ENCODE peak calls at places on chromosomes 7 and 10, in four cellular contexts. M is H9, J is endothelial cell, C is AG04449. A is an unnamed sample.

GRCh38 chr7:93889261-93889660 is 1.3 kb downstream of the TFPI2 start:
- DNase-seq in M (no peak), J (no peak), C (no peak), A (no peak)

GRCh38 chr7:138865843-138866242 is 67.8 kb upstream of the ATP6V0A4 start:
- DNase-seq in M (no peak), J (no peak), C (no peak), A (no peak)

GRCh38 chr10:35017608-35018007 is 72.5 kb downstream of the CUL2 start:
- DNase-seq in M (no peak), J (no peak), C (no peak), A (no peak)

GRCh38 chr7:38568497-38568896 is 62.7 kb downstream of the AMPH start:
- DNase-seq in M (no peak), J (no peak), C (no peak), A (no peak)

GRCh38 chr10:96657385-96657784 is 62.9 kb downstream of the PIK3AP1 start:
- DNase-seq in M (no peak), J (no peak), C (no peak), A (no peak)

GRCh38 chr10:116737582-116738358 is 4.6 kb downstream of the HSPA12A start:
- DNase-seq in M (peak), J (peak), C (no peak), A (no peak)

GRCh38 chr7:30433082-30433481 is 45.5 kb downstream of the NOD1 start:
- DNase-seq in M (peak), J (no peak), C (peak), A (no peak)

GRCh38 chr10:68501691-68502090 is 25.6 kb downstream of the SLC25A16 start:
- DNase-seq in M (no peak), J (no peak), C (no peak), A (peak)

GRCh38 chr7:259751-260405 is 30.1 kb upstream of the FOXL3 start:
- DNase-seq in M (no peak), J (no peak), C (no peak), A (no peak)

GRCh38 chr10:46019541-46020343 is 10.7 kb downstream of the NCOA4 start:
- DNase-seq in M (no peak), J (no peak), C (no peak), A (no peak)

GRCh38 chr7:85074-85945 is 107.1 kb upstream of the FAM20C start:
- DNase-seq in M (peak), J (no peak), C (no peak), A (peak)

GRCh38 chr7:81430761-81431160 is 339.1 kb downstream of the HGF start:
- DNase-seq in M (no peak), J (no peak), C (no peak), A (no peak)

DNA sequence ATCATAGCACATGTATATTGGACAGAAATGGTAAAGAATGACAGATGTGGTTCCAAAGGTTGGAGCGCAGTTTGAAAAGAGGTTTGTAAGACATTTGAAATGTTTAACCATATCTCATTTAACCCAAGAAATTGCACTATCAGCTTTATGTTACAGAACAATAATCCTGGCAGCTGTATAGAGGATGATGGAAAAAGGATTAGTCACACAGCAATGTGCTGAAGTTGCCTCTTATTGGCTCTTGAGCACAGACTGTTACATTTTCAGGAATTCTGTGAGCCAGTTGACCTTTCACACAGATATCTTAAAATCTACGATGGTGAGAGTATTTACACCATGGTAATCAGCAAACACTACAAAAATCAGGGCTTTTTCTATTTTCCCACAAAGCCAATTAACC is 3.9 kb downstream of the COG5 start:
- DNase-seq in M (no peak), J (no peak), C (peak), A (no peak)
- TF ChIP-seq CTCF in M (no peak), J (no peak), C (no peak), A (no peak)

GRCh38 chr10:71064413-71065118 is 147.8 kb upstream of the UNC5B start:
- DNase-seq in M (no peak), J (no peak), C (no peak), A (no peak)
- TF ChIP-seq CTCF in M (peak), J (no peak), C (no peak), A (no peak)

GRCh38 chr10:98338318-98338717 is 70.3 kb upstream of the LOXL4 start:
- DNase-seq in M (no peak), J (no peak), C (no peak), A (no peak)
- TF ChIP-seq CTCF in M (no peak), J (no peak), C (no peak), A (no peak)

GRCh38 chr10:124875596-124875995 is 66.3 kb upstream of the ZRANB1 start:
- DNase-seq in M (no peak), J (no peak), C (no peak), A (no peak)
- TF ChIP-seq CTCF in M (no peak), J (no peak), C (peak), A (peak)

GRCh38 chr7:101170617-101171441 is 5.5 kb upstream of the VGF start:
- DNase-seq in M (peak), J (no peak), C (no peak), A (no peak)

GRCh38 chr7:101171442-101171837 is 6.1 kb upstream of the VGF start:
- DNase-seq in M (no peak), J (no peak), C (no peak), A (no peak)

GRCh38 chr7:101173752-101174244 is 6.3 kb downstream of the NAT16 start:
- DNase-seq in M (peak), J (peak), C (no peak), A (no peak)

GRCh38 chr7:101172854-101173751 is 7.0 kb downstream of the NAT16 start:
- DNase-seq in M (peak), J (no peak), C (no peak), A (peak)

GRCh38 chr7:101172005-101172853 is 6.9 kb upstream of the VGF start:
- DNase-seq in M (peak), J (no peak), C (no peak), A (no peak)
- TF ChIP-seq CTCF in M (no peak), J (no peak), C (no peak), A (no peak)